ENCODE peak calls at places on chromosomes 2 and 18, in four cellular contexts. R, L, N and Y are unnamed samples.

GRCh38 chr2:215765729-215766360 is 247.5 kb downstream of the MREG start:
- DNase-seq in R (no peak), L (no peak), N (no peak), Y (no peak)

GRCh38 chr2:12665334-12665733 is 51.4 kb upstream of the TRIB2 start:
- DNase-seq in R (no peak), L (no peak), N (no peak), Y (no peak)

GRCh38 chr2:199819746-199820145 is 31.2 kb downstream of the FTCDNL1 start:
- DNase-seq in R (no peak), L (no peak), N (no peak), Y (no peak)

GRCh38 chr2:96116424-96116878 is at the start of gene ADRA2B:
- DNase-seq in R (peak), L (no peak), N (peak), Y (peak)

GRCh38 chr2:69660084-69660483 is 16.5 kb upstream of the AAK1 start:
- DNase-seq in R (no peak), L (no peak), N (no peak), Y (no peak)

GRCh38 chr2:68059769-68060525 is 2.9 kb downstream of the C1D start:
- DNase-seq in R (no peak), L (no peak), N (no peak), Y (no peak)

GRCh38 chr2:100993294-100993693 is 8.8 kb upstream of the RPL31 start:
- DNase-seq in R (no peak), L (no peak), N (no peak), Y (no peak)

GRCh38 chr2:240329116-240329665 is 106.3 kb upstream of the GPC1 start:
- DNase-seq in R (no peak), L (no peak), N (no peak), Y (no peak)

GRCh38 chr18:34342960-34343359 is 118.2 kb upstream of the NOL4 start:
- DNase-seq in R (no peak), L (peak), N (no peak), Y (no peak)

GRCh38 chr18:59691046-59691395 is 6.2 kb downstream of the CCBE1 start:
- DNase-seq in R (no peak), L (no peak), N (peak), Y (no peak)

GRCh38 chr2:43648979-43649701 is 12.1 kb downstream of the PLEKHH2 start:
- DNase-seq in R (no peak), L (no peak), N (no peak), Y (no peak)

GRCh38 chr18:59454909-59455727 is 96.1 kb upstream of the LMAN1 start:
- DNase-seq in R (no peak), L (no peak), N (no peak), Y (no peak)

GRCh38 chr2:231640646-231641111 is 48.0 kb downstream of the TEX44 start:
- DNase-seq in R (no peak), L (no peak), N (peak), Y (no peak)

GRCh38 chr2:167136876-167137579 is 248.7 kb downstream of the XIRP2 start:
- DNase-seq in R (no peak), L (no peak), N (no peak), Y (no peak)

GRCh38 chr2:127545796-127546195 is 10.3 kb downstream of the MYO7B start:
- DNase-seq in R (no peak), L (no peak), N (no peak), Y (no peak)

GRCh38 chr2:28452534-28453081 is 43.3 kb upstream of the PLB1 start:
- DNase-seq in R (no peak), L (no peak), N (peak), Y (peak)

GRCh38 chr2:70641263-70641784 is 87.7 kb upstream of the TGFA start:
- DNase-seq in R (no peak), L (no peak), N (no peak), Y (no peak)

GRCh38 chr2:236008857-236009256 is 159.3 kb downstream of the GBX2 start:
- DNase-seq in R (no peak), L (no peak), N (no peak), Y (no peak)

GRCh38 chr18:3333721-3334386 is 71.9 kb downstream of the MYL12B start:
- DNase-seq in R (no peak), L (no peak), N (no peak), Y (no peak)

GRCh38 chr2:55334728-55335127 is 65.7 kb upstream of the MTIF2 start:
- DNase-seq in R (no peak), L (no peak), N (no peak), Y (no peak)

GRCh38 chr2:17892726-17893534 is 14.5 kb downstream of the KCNS3 start:
- DNase-seq in R (no peak), L (no peak), N (peak), Y (no peak)